ENCODE peak calls at places on chromosomes 2 and 18, in six cellular contexts. X is T-cell; I is cardiac muscle cell; G is mammary epithelial cell; N is stimulated activated CD4-positive, alpha-beta T cell treated with anti-CD3 and anti-CD28 coated beads, Interleukin-12 subunit alpha, Interleukin-12 subunit beta, amount 100 ng/mL, for 4 hours; O is HCT116. K is an unnamed sample.

GRCh38 chr2:20723543-20723942 is 56.6 kb downstream of the GDF7 start:
- DNase-seq in O (no peak), I (no peak), N (no peak), G (no peak), X (no peak), K (no peak)

GRCh38 chr2:83365476-83365875 is 1093.6 kb downstream of the SUCLG1 start:
- DNase-seq in I (no peak), G (no peak), X (no peak), O (no peak), N (no peak), K (no peak)

GRCh38 chr2:230130668-230131364 is 62.1 kb upstream of the SLC16A14 start:
- DNase-seq in G (no peak), I (no peak), X (no peak), N (no peak), O (peak; percentile 42), K (no peak)

GRCh38 chr18:58861353-58861752 is 3.3 kb upstream of the ZNF532 start:
- DNase-seq in N (no peak), O (no peak), X (no peak), I (peak; percentile 54), G (no peak), K (no peak)

GRCh38 chr2:113198790-113199612 is 25.2 kb downstream of the PSD4 start:
- DNase-seq in O (peak; percentile 71), I (peak; percentile 84), N (peak; percentile 85), X (peak; percentile 66), G (peak; percentile 89), K (peak; percentile 70)

GRCh38 chr2:189363559-189363958 is 77.7 kb upstream of the WDR75 start:
- DNase-seq in N (no peak), X (no peak), I (no peak), G (peak; percentile 62), O (peak; percentile 48), K (no peak)

GRCh38 chr2:25341031-25341727 is 546 bp downstream of the DNMT3A start:
- DNase-seq in X (no peak), I (peak; percentile 62), O (no peak), N (peak; percentile 43), G (no peak), K (no peak)

GRCh38 chr2:194714541-194714940 is 942.5 kb upstream of the SLC39A10 start:
- DNase-seq in O (no peak), N (no peak), I (no peak), G (peak; percentile 25), X (no peak), K (no peak)

GRCh38 chr2:232365621-232366321 is 12.8 kb upstream of the ALPP start:
- DNase-seq in X (no peak), O (peak; percentile 29), I (no peak), N (no peak), G (peak; percentile 28), K (no peak)

GRCh38 chr2:226357816-226358215 is 441.8 kb downstream of the IRS1 start:
- DNase-seq in G (no peak), I (no peak), X (no peak), O (no peak), N (no peak), K (no peak)

GRCh38 chr2:216031960-216032689 is 18.8 kb upstream of the MREG start:
- DNase-seq in N (no peak), I (no peak), X (no peak), O (no peak), G (peak; percentile 40), K (no peak)

GRCh38 chr2:207189040-207189439 is 23.3 kb upstream of the KLF7 start:
- DNase-seq in O (no peak), X (no peak), I (no peak), N (no peak), G (no peak), K (no peak)

GRCh38 chr2:111702119-111702808 is 181.7 kb downstream of the ANAPC1 start:
- DNase-seq in O (peak; percentile 56), G (peak; percentile 58), X (no peak), I (peak; percentile 56), N (peak; percentile 51), K (peak; percentile 40)

GRCh38 chr2:51734115-51734514 is 702.2 kb upstream of the NRXN1 start:
- DNase-seq in N (no peak), G (no peak), O (no peak), X (no peak), I (no peak), K (no peak)

GRCh38 chr2:165678882-165679281 is 115.2 kb downstream of the GALNT3 start:
- DNase-seq in G (no peak), N (no peak), I (no peak), O (no peak), X (no peak), K (no peak)

GRCh38 chr18:54351186-54351585 is 6.5 kb downstream of the STARD6 start:
- DNase-seq in N (no peak), G (peak; percentile 26), I (no peak), X (no peak), O (no peak), K (no peak)

GRCh38 chr2:99473496-99474083 is 16.2 kb downstream of the REV1 start:
- DNase-seq in N (no peak), X (no peak), I (no peak), O (no peak), G (no peak), K (no peak)

GRCh38 chr18:51446571-51447210 is 249.2 kb upstream of the MEX3C start:
- DNase-seq in O (no peak), N (no peak), I (no peak), G (no peak), X (no peak), K (no peak)

GRCh38 chr2:8064608-8065007 is 617.2 kb upstream of the ID2 start:
- DNase-seq in I (no peak), X (no peak), N (no peak), G (no peak), O (no peak), K (no peak)

GRCh38 chr2:43358688-43359201 is 132.3 kb upstream of the ZFP36L2 start:
- DNase-seq in X (no peak), I (no peak), O (no peak), N (no peak), G (no peak), K (no peak)

GRCh38 chr2:226865273-226865672 is 29.4 kb downstream of the RHBDD1 start:
- DNase-seq in N (no peak), G (no peak), I (no peak), O (no peak), X (no peak), K (no peak)

GRCh38 chr2:238277695-238278094 is 10.7 kb downstream of the PER2 start:
- DNase-seq in X (no peak), G (no peak), I (no peak), N (no peak), O (no peak), K (no peak)

GRCh38 chr2:45315881-45316280 is 295.2 kb downstream of the SRBD1 start:
- DNase-seq in N (no peak), G (peak; percentile 33), X (no peak), O (no peak), I (no peak), K (no peak)

GRCh38 chr18:77124452-77124922 is 8.1 kb downstream of the MBP start:
- DNase-seq in N (peak; percentile 35), O (no peak), G (no peak), X (peak; percentile 41), I (no peak), K (peak; percentile 48)

GRCh38 chr2:72148391-72148974 is 821 bp upstream of the CYP26B1 start:
- DNase-seq in N (no peak), X (no peak), O (no peak), G (no peak), I (peak; percentile 38), K (no peak)

GRCh38 chr2:127195140-127196074 is 24.7 kb downstream of the CYP27C1 start:
- DNase-seq in O (no peak), G (no peak), X (no peak), N (no peak), I (no peak), K (no peak)

GRCh38 chr2:219099319-219099718 is 38.6 kb upstream of the IHH start:
- DNase-seq in O (no peak), N (no peak), I (no peak), G (peak; percentile 59), X (no peak), K (no peak)

GRCh38 chr18:55918449-55918848 is 330.5 kb upstream of the TCF4 start:
- DNase-seq in X (no peak), O (no peak), I (no peak), G (no peak), N (no peak), K (no peak)

GRCh38 chr18:57644540-57644939 is 22.9 kb upstream of the NARS1 start:
- DNase-seq in G (no peak), N (no peak), O (no peak), X (no peak), I (no peak), K (no peak)

GRCh38 chr18:31680836-31681568 is 3.4 kb downstream of the B4GALT6 start:
- DNase-seq in I (no peak), O (no peak), G (peak; percentile 13), N (no peak), X (no peak), K (no peak)

GRCh38 chr2:36356990-36357505 is 1.5 kb downstream of the CRIM1 start:
- DNase-seq in X (no peak), G (peak; percentile 60), O (no peak), N (peak; percentile 25), I (no peak), K (no peak)

GRCh38 chr2:74387346-74387745 is 7.2 kb upstream of the DCTN1 start:
- DNase-seq in G (peak; percentile 23), I (no peak), O (no peak), N (no peak), X (no peak), K (no peak)

GRCh38 chr2:201909348-201909747 is 103.0 kb downstream of the CDK15 start:
- DNase-seq in N (no peak), I (no peak), G (peak; percentile 53), O (no peak), X (no peak), K (no peak)

GRCh38 chr18:62030091-62030985 is 137.5 kb upstream of the RNF152 start:
- DNase-seq in X (no peak), N (no peak), O (no peak), I (no peak), G (no peak), K (no peak)